ENCODE peak calls at places on chromosomes 1 and 21, in six cellular contexts. B, I, W, A, Y and P are unnamed samples.

GRCh38 chr1:233512538-233512937 is 101.4 kb upstream of the KCNK1 start:
- DNase-seq in Y (no peak), W (no peak), I (no peak), B (no peak), A (no peak), P (no peak)

GRCh38 chr1:180572745-180573144 is 14.0 kb downstream of the OVAAL start:
- DNase-seq in A (no peak), I (no peak), W (no peak), B (no peak), Y (no peak), P (no peak)

GRCh38 chr1:3070654-3071506 is 1.9 kb downstream of the PRDM16 start:
- DNase-seq in A (peak; percentile 77), W (no peak), B (peak; percentile 16), I (peak; percentile 32), Y (peak; percentile 73), P (peak; percentile 52)

GRCh38 chr21:41932576-41933258 is 21.1 kb downstream of the C2CD2 start:
- DNase-seq in W (no peak), I (no peak), Y (no peak), B (peak; percentile 51), A (no peak), P (peak; percentile 67)

GRCh38 chr1:9294910-9295636 is 2.4 kb downstream of the SPSB1 start:
- DNase-seq in B (peak; percentile 47), A (no peak), W (peak; percentile 64), I (peak; percentile 73), Y (no peak), P (peak; percentile 79)

GRCh38 chr21:16492892-16493291 is 763.1 kb downstream of the USP25 start:
- DNase-seq in A (no peak), B (no peak), I (no peak), Y (no peak), W (no peak), P (no peak)

GRCh38 chr1:242629396-242629795 is 104.9 kb upstream of the PLD5 start:
- DNase-seq in A (no peak), Y (no peak), B (no peak), W (no peak), I (no peak), P (no peak)

GRCh38 chr1:246258250-246258649 is 248.8 kb downstream of the SMYD3 start:
- DNase-seq in Y (no peak), A (no peak), I (no peak), W (no peak), B (no peak), P (no peak)

GRCh38 chr1:29380532-29380931 is 144.2 kb downstream of the PTPRU start:
- DNase-seq in B (no peak), W (no peak), I (peak; percentile 54), Y (no peak), A (no peak), P (no peak)

GRCh38 chr1:223374064-223374610 is 10.2 kb upstream of the SUSD4 start:
- DNase-seq in A (peak; percentile 57), Y (no peak), W (no peak), B (no peak), I (no peak), P (no peak)

GRCh38 chr1:33719771-33720670 is 143.9 kb upstream of the HMGB4 start:
- DNase-seq in W (no peak), I (peak; percentile 49), A (peak; percentile 28), Y (no peak), B (no peak), P (no peak)

GRCh38 chr1:172745014-172745413 is 86.1 kb downstream of the FASLG start:
- DNase-seq in I (peak; percentile 90), W (peak; percentile 49), A (peak; percentile 69), B (no peak), Y (no peak), P (no peak)

GRCh38 chr1:50110656-50111055 is 1.9 kb downstream of the ELAVL4 start:
- DNase-seq in A (peak; percentile 52), I (no peak), B (no peak), Y (no peak), W (no peak), P (no peak)

GRCh38 chr1:150165622-150166612 is 16.2 kb downstream of the PLEKHO1 start:
- DNase-seq in B (peak; percentile 39), I (peak; percentile 61), A (peak; percentile 90), W (peak; percentile 65), Y (no peak), P (no peak)

GRCh38 chr21:41779659-41780058 is 12.8 kb upstream of the RIPK4 start:
- DNase-seq in W (no peak), Y (no peak), I (no peak), A (peak; percentile 36), B (no peak), P (no peak)

GRCh38 chr1:71561206-71561605 is 480.4 kb upstream of the ZRANB2 start:
- DNase-seq in I (no peak), W (no peak), B (no peak), A (no peak), Y (no peak), P (no peak)

GRCh38 chr1:27574871-27575831 is 28.8 kb downstream of the AHDC1 start:
- DNase-seq in W (no peak), I (peak; percentile 87), Y (peak; percentile 94), B (peak; percentile 85), A (peak; percentile 96), P (peak; percentile 93)

GRCh38 chr1:184755226-184756065 is 788 bp upstream of the EDEM3 start:
- DNase-seq in W (peak; percentile 17), A (no peak), Y (no peak), I (peak; percentile 60), B (no peak), P (no peak)

GRCh38 chr1:28553229-28553930 is 495 bp downstream of the TRNAU1AP start:
- DNase-seq in A (no peak), Y (peak; percentile 87), I (peak; percentile 41), B (peak; percentile 26), W (peak; percentile 59), P (peak; percentile 69)

GRCh38 chr1:32949519-32949918 is 15.1 kb downstream of the RNF19B start:
- DNase-seq in W (no peak), I (no peak), Y (no peak), A (no peak), B (no peak), P (no peak)

GRCh38 chr1:185040333-185040732 is 5.0 kb upstream of the RNF2 start:
- DNase-seq in A (no peak), W (no peak), I (no peak), Y (no peak), B (no peak), P (no peak)

GRCh38 chr1:225897595-225898514 is 8.9 kb upstream of the LEFTY1 start:
- DNase-seq in W (no peak), B (no peak), A (no peak), Y (no peak), I (no peak), P (no peak)

DNA sequence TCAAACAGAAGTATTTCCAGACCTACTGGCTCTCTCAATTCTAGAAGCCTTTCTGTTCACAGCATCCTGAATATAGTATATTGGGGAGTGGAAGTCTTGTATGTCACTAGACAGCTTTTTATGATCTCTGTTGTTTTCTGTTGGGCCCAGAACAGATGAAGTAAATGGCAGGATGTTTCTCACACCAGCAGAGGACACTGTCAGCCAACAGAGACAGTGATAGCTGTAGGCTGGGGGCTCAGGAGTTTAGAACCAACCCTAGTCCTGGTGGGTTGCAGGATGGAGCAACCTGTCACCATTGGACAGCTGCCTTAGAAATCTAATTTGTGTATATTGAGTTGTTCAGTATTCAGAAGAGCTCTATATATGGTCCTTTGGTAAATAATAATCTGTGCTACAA is 16.9 kb downstream of the AGO1 start:
- DNase-seq in B (no peak), W (no peak), I (no peak), Y (no peak), A (no peak), P (no peak)
- TF ChIP-seq CTCF in B (no peak), W (peak; percentile 12), I (no peak), Y (no peak), A (peak; percentile 47), P (no peak)

GRCh38 chr1:196902344-196902743 is 14.5 kb downstream of the CFHR4 start:
- DNase-seq in Y (no peak), I (no peak), B (no peak), A (no peak), W (no peak), P (no peak)
- TF ChIP-seq CTCF in Y (no peak), I (no peak), B (no peak), A (peak; percentile 55), W (no peak), P (no peak)

DNA sequence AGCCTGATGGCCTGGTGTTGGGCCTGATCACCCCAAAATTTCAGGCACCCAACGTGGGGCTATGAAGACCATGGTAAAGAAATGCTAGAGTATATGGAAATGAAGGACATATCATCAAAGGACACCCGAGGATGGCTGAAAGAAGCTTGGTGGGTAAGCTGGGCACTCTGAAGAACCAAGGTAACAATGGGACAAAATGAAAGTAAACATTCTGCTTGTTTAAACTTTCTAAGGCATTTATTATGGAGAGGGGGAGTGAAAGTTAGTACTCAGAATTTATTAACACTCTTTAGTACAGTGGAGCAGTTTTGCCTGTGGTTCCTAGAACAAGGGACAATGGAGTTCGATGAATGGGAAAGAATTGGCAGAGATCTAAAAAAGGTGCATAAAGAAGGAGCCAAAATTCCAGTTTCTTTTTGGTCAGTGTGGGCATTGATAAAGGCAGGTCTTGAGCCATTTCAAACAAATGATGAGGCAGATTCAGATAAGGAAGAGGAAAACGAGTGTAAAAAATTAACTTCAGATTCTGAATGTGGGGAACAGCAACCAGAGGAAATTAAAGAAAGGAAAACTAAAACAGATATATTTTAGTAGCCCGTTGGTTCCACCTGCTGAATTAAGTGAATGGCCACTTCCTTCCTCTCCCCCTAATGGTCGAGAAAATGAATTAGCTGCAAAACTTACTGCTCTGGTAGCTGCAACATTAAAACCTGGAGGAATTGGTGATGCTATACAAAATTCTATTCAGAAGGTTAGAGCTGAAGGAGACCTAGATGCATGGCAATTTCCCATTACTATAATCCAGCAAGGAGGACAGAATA is 8.4 kb upstream of the PM20D1 start:
- DNase-seq in Y (no peak), A (no peak), I (no peak), W (no peak), B (no peak), P (no peak)
- TF ChIP-seq CTCF in Y (no peak), A (no peak), I (no peak), W (no peak), B (peak; percentile 13), P (no peak)

GRCh38 chr1:62508187-62508758 is 71.4 kb downstream of the USP1 start:
- DNase-seq in Y (no peak), W (peak; percentile 34), A (no peak), I (peak; percentile 60), B (no peak), P (no peak)
- TF ChIP-seq CTCF in Y (peak; percentile 59), W (peak; percentile 77), A (peak; percentile 82), I (peak; percentile 65), B (peak; percentile 72), P (no peak)